ENCODE peak calls at places on chromosomes 16 and 17, in five cellular contexts. One of them, this sample, is unnamed.

GRCh38 chr16:35746281-35746962 is 2287.0 kb downstream of the TP53TG3F start:
- DNase-seq in heart left ventricle: no peak
- DNase-seq in body of pancreas: no peak
- DNase-seq in heart right ventricle: no peak
- DNase-seq in fibroblast of pulmonary artery: no peak
- DNase-seq in this sample: no peak

GRCh38 chr17:79549111-79549915 is 61.5 kb downstream of the RBFOX3 start:
- DNase-seq in heart left ventricle: no peak
- DNase-seq in body of pancreas: no peak
- DNase-seq in heart right ventricle: no peak
- DNase-seq in fibroblast of pulmonary artery: no peak
- DNase-seq in this sample: no peak

GRCh38 chr17:34979650-34980352 is 511 bp upstream of the LIG3 start:
- DNase-seq in heart left ventricle: no peak
- DNase-seq in body of pancreas: no peak
- DNase-seq in heart right ventricle: no peak
- DNase-seq in fibroblast of pulmonary artery: no peak
- DNase-seq in this sample: no peak

GRCh38 chr17:80443498-80443897 is 28.5 kb downstream of the ENDOV start:
- DNase-seq in heart left ventricle: no peak
- DNase-seq in body of pancreas: no peak
- DNase-seq in heart right ventricle: no peak
- DNase-seq in fibroblast of pulmonary artery: no peak
- DNase-seq in this sample: no peak

GRCh38 chr16:19481291-19481690 is 40.6 kb downstream of the GDE1 start:
- DNase-seq in heart left ventricle: no peak
- DNase-seq in body of pancreas: no peak
- DNase-seq in heart right ventricle: no peak
- DNase-seq in fibroblast of pulmonary artery: peak; percentile 13
- DNase-seq in this sample: no peak

GRCh38 chr17:64448665-64449512 is at the start of gene MILR1:
- DNase-seq in heart left ventricle: no peak
- DNase-seq in body of pancreas: no peak
- DNase-seq in heart right ventricle: peak; percentile 50
- DNase-seq in fibroblast of pulmonary artery: peak; percentile 98
- DNase-seq in this sample: no peak

GRCh38 chr16:12084436-12084835 is 107.9 kb downstream of the SNX29 start:
- DNase-seq in heart left ventricle: no peak
- DNase-seq in body of pancreas: no peak
- DNase-seq in heart right ventricle: no peak
- DNase-seq in fibroblast of pulmonary artery: no peak
- DNase-seq in this sample: no peak

GRCh38 chr16:85195884-85196816 is 83.9 kb upstream of the CIBAR2 start:
- DNase-seq in heart left ventricle: no peak
- DNase-seq in body of pancreas: peak; percentile 87
- DNase-seq in heart right ventricle: no peak
- DNase-seq in fibroblast of pulmonary artery: no peak
- DNase-seq in this sample: no peak

GRCh38 chr17:65572581-65573282 is 11.3 kb upstream of the AXIN2 start:
- DNase-seq in heart left ventricle: no peak
- DNase-seq in body of pancreas: no peak
- DNase-seq in heart right ventricle: no peak
- DNase-seq in fibroblast of pulmonary artery: no peak
- DNase-seq in this sample: no peak

GRCh38 chr17:60398227-60398959 is 6.5 kb upstream of the USP32 start:
- DNase-seq in heart left ventricle: no peak
- DNase-seq in body of pancreas: no peak
- DNase-seq in heart right ventricle: no peak
- DNase-seq in fibroblast of pulmonary artery: no peak
- DNase-seq in this sample: no peak

GRCh38 chr16:1208239-1208830 is 16.7 kb downstream of the TPSG1 start:
- DNase-seq in heart left ventricle: no peak
- DNase-seq in body of pancreas: no peak
- DNase-seq in heart right ventricle: no peak
- DNase-seq in fibroblast of pulmonary artery: no peak
- DNase-seq in this sample: no peak

DNA sequence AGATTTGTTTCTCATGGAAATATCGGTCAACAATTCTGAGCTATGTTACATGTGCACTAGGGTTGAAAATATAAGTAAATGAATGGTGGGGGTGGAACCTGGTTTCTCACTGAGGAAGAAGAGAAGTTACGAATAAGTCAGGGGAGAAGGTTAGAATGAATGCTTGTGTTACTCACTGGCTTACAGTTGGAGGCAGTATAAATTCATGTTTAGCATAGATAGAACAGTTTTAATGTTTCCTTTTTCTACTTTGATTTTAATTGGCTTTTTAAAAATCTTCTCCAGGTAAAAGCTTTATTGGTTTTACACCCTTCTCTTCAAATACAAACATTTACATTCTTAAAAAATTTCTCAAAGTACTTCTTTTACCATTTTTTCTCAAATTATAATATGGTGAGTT is 1113.7 kb downstream of the CDH11 start:
- DNase-seq in heart left ventricle: no peak
- DNase-seq in body of pancreas: no peak
- DNase-seq in heart right ventricle: no peak
- DNase-seq in fibroblast of pulmonary artery: no peak
- DNase-seq in this sample: no peak
- TF ChIP-seq CTCF in heart left ventricle: no peak
- TF ChIP-seq CTCF in body of pancreas: no peak
- TF ChIP-seq CTCF in heart right ventricle: no peak
- TF ChIP-seq CTCF in fibroblast of pulmonary artery: no peak
- TF ChIP-seq CTCF in this sample: no peak

DNA sequence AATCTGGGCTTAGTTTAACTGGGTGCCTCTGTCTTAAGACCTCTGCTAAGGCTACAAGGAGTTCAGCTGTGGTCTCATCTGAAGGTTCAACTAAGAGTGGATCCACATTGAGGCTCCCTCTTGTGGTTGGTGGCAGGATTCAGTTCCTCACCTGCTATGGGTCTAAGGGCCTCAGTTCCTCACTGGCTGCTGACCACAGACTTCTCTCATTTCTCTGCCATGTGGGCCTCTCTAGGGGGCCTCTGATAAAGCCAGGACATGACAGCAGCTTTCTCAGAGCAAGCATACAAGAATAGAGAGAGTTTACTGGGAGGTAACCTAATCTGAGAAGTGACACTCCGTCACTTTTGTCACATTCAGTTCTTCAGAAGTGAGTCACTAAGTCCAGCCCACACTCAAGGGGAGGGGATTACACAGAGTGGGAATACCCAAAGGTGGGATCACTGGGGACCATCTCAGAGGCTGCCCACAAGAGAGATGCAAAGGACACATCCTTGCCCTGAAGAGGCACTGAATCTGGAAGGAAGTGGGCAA is 19.2 kb upstream of the ABAT start:
- DNase-seq in heart left ventricle: no peak
- DNase-seq in body of pancreas: peak; percentile 64
- DNase-seq in heart right ventricle: no peak
- DNase-seq in fibroblast of pulmonary artery: peak; percentile 63
- DNase-seq in this sample: no peak
- TF ChIP-seq CTCF in heart left ventricle: no peak
- TF ChIP-seq CTCF in body of pancreas: peak; percentile 32
- TF ChIP-seq CTCF in heart right ventricle: no peak
- TF ChIP-seq CTCF in fibroblast of pulmonary artery: peak; percentile 74
- TF ChIP-seq CTCF in this sample: no peak

DNA sequence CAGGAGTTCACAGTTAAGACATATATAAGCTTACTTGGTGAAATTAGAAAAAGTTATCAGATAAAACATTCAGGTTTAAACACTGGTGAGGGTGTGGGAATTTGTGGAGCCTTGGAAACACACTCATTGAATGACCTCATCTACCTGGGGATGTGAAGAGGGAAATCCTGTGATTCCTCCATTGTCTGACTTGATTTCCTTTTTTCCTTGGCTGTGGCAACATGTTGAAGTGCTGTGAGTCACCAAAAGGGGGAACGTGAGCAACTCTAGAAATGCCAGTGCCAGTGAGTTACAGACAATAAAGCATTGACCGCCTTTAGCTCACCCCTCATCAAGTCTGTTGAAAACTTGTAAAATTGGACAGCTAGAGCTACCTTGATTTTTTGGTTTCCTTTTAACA is 1.8 kb downstream of the HMOX2 start:
- DNase-seq in heart left ventricle: no peak
- DNase-seq in body of pancreas: no peak
- DNase-seq in heart right ventricle: no peak
- DNase-seq in fibroblast of pulmonary artery: peak; percentile 66
- DNase-seq in this sample: no peak
- TF ChIP-seq CTCF in heart left ventricle: no peak
- TF ChIP-seq CTCF in body of pancreas: no peak
- TF ChIP-seq CTCF in heart right ventricle: no peak
- TF ChIP-seq CTCF in fibroblast of pulmonary artery: peak; percentile 44
- TF ChIP-seq CTCF in this sample: peak; percentile 18

GRCh38 chr16:79587897-79588296 is 12.6 kb downstream of the MAF start:
- DNase-seq in heart left ventricle: no peak
- DNase-seq in body of pancreas: no peak
- DNase-seq in heart right ventricle: no peak
- DNase-seq in fibroblast of pulmonary artery: no peak
- DNase-seq in this sample: no peak

GRCh38 chr16:79593074-79593531 is 7.4 kb downstream of the MAF start:
- DNase-seq in heart left ventricle: peak; percentile 28
- DNase-seq in body of pancreas: no peak
- DNase-seq in heart right ventricle: no peak
- DNase-seq in fibroblast of pulmonary artery: no peak
- DNase-seq in this sample: peak; percentile 53

GRCh38 chr16:79593754-79594153 is 6.8 kb downstream of the MAF start:
- DNase-seq in heart left ventricle: no peak
- DNase-seq in body of pancreas: no peak
- DNase-seq in heart right ventricle: no peak
- DNase-seq in fibroblast of pulmonary artery: no peak
- DNase-seq in this sample: no peak

GRCh38 chr16:79592150-79592549 is 8.4 kb downstream of the MAF start:
- DNase-seq in heart left ventricle: no peak
- DNase-seq in body of pancreas: no peak
- DNase-seq in heart right ventricle: no peak
- DNase-seq in fibroblast of pulmonary artery: no peak
- DNase-seq in this sample: no peak

GRCh38 chr16:79589495-79590134 is 10.9 kb downstream of the MAF start:
- DNase-seq in heart left ventricle: peak; percentile 36
- DNase-seq in body of pancreas: no peak
- DNase-seq in heart right ventricle: no peak
- DNase-seq in fibroblast of pulmonary artery: no peak
- DNase-seq in this sample: no peak
- TF ChIP-seq CTCF in heart left ventricle: no peak
- TF ChIP-seq CTCF in body of pancreas: no peak
- TF ChIP-seq CTCF in heart right ventricle: no peak
- TF ChIP-seq CTCF in fibroblast of pulmonary artery: no peak
- TF ChIP-seq CTCF in this sample: no peak

DNA sequence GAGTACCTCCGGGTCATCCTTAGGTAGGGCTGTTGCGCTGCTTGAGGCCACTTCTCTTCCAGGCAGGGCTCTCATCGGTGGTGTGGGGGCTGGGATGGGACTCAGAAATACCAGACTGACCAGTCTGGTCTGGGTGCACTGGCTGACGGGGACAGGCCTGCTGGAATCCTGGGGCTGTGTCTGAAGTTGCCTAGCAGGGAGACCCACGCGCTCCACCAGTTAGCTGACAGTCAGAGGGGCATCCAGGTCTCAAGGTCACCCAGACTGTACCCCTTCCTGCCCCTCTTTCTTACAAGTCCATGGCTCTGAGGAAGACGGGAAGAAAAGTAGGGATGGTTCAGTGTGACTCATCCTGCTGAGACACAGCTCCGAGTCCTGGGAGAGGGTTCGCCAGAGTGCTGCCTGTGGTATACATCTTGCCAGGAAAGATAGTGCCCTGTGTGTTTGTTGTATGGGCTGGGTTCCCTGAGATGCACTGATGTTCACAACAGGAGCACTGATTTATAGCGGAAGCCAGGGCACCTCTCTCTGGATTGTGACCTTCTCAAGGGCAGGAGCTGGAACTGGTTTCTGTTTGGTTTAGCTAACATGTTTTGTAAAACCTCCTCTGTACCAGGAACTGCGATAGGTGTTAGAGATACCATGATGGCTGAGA is 97.7 kb downstream of the OR1D5 start:
- DNase-seq in heart left ventricle: no peak
- DNase-seq in body of pancreas: no peak
- DNase-seq in heart right ventricle: no peak
- DNase-seq in fibroblast of pulmonary artery: peak; percentile 53
- DNase-seq in this sample: no peak
- TF ChIP-seq CTCF in heart left ventricle: no peak
- TF ChIP-seq CTCF in body of pancreas: no peak
- TF ChIP-seq CTCF in heart right ventricle: no peak
- TF ChIP-seq CTCF in fibroblast of pulmonary artery: no peak
- TF ChIP-seq CTCF in this sample: no peak

DNA sequence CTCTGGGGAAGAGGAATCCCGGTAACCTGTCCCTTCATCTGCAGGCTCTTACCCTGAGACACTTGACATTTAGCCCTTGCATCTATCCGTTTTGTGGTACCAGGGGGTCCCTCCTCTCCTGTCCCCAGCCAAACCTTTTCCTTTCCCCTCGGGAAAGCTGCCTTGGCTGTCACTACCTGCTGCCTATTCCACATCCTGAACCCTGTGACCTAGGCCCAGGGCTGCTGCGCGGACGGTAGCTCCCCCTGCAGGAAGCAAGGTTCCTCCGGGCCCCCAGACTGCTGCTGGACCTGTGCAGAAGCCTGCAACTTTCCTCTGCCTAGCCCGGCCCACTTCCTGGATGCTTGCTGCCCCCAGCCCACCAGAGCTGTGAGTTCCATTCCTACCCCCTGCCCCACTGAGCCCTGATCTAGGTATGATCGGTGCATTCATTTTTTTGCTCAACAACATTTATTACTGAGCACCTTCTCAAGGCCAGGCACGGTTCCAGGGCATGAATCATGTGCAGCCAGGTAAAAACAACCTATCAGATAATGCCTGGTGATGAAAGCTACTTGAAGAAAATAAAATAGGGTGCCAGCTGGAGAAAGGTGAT is 10.5 kb upstream of the ALDOA start:
- DNase-seq in heart left ventricle: no peak
- DNase-seq in body of pancreas: peak; percentile 93
- DNase-seq in heart right ventricle: no peak
- DNase-seq in fibroblast of pulmonary artery: no peak
- DNase-seq in this sample: no peak
- TF ChIP-seq CTCF in heart left ventricle: no peak
- TF ChIP-seq CTCF in body of pancreas: peak; percentile 41
- TF ChIP-seq CTCF in heart right ventricle: peak; percentile 23
- TF ChIP-seq CTCF in fibroblast of pulmonary artery: peak; percentile 65
- TF ChIP-seq CTCF in this sample: peak; percentile 39

GRCh38 chr16:30641378-30641982 is 9.3 kb upstream of the PRR14 start:
- DNase-seq in heart left ventricle: no peak
- DNase-seq in body of pancreas: no peak
- DNase-seq in heart right ventricle: no peak
- DNase-seq in fibroblast of pulmonary artery: no peak
- DNase-seq in this sample: no peak

GRCh38 chr16:30633526-30633925 is 17.2 kb upstream of the PRR14 start:
- DNase-seq in heart left ventricle: no peak
- DNase-seq in body of pancreas: no peak
- DNase-seq in heart right ventricle: no peak
- DNase-seq in fibroblast of pulmonary artery: no peak
- DNase-seq in this sample: no peak

GRCh38 chr16:30636599-30636998 is 14.2 kb upstream of the PRR14 start:
- DNase-seq in heart left ventricle: no peak
- DNase-seq in body of pancreas: no peak
- DNase-seq in heart right ventricle: no peak
- DNase-seq in fibroblast of pulmonary artery: no peak
- DNase-seq in this sample: no peak

DNA sequence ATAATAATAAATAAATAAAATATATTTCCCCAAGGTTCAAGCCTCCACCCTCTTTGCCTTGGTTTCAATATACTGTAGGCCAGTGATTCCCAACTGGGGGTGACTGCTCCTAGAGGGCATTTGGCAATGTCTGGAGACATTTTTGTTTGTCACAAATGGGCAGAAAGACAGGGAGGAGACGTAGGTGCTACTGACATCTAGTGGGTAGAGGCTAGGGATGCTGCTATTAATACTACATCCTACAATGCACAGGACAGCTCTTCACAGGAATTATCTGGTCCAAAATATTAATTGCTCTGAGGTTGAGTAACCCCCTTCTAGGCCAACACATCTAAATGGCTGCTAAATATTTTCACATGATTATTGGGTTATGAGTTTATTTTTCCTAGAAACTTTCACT is 12.8 kb upstream of the PRR14 start:
- DNase-seq in heart left ventricle: no peak
- DNase-seq in body of pancreas: no peak
- DNase-seq in heart right ventricle: no peak
- DNase-seq in fibroblast of pulmonary artery: peak; percentile 67
- DNase-seq in this sample: no peak
- TF ChIP-seq CTCF in heart left ventricle: no peak
- TF ChIP-seq CTCF in body of pancreas: no peak
- TF ChIP-seq CTCF in heart right ventricle: peak; percentile 12
- TF ChIP-seq CTCF in fibroblast of pulmonary artery: peak; percentile 67
- TF ChIP-seq CTCF in this sample: peak; percentile 43